ENCODE peak calls at places on chromosomes 7 and 10, in nine cellular contexts. H, F, U, R, T, K, I, O and A are unnamed samples.

GRCh38 chr10:129689681-129690080 is 222.6 kb downstream of the MGMT start:
- DNase-seq in T (no peak), U (no peak), R (no peak), O (no peak), F (no peak), I (no peak), K (no peak), H (no peak), A (no peak)

GRCh38 chr7:2172311-2173183 is 60.2 kb downstream of the MAD1L1 start:
- DNase-seq in K (peak), F (peak), H (peak), T (peak), U (no peak), I (peak), R (peak), O (peak), A (peak)

GRCh38 chr7:131909151-131909768 is 352.8 kb upstream of the PODXL start:
- DNase-seq in H (no peak), U (no peak), O (no peak), K (no peak), I (no peak), R (no peak), F (no peak), T (no peak), A (no peak)

GRCh38 chr10:70620020-70620289 is 17.4 kb upstream of the PRF1 start:
- DNase-seq in I (no peak), O (no peak), U (no peak), T (no peak), F (no peak), R (no peak), K (no peak), H (no peak), A (peak)

GRCh38 chr7:130096243-130096827 is 26.0 kb downstream of the KLHDC10 start:
- DNase-seq in H (no peak), I (no peak), K (no peak), T (no peak), U (no peak), R (no peak), F (no peak), O (no peak), A (peak)

GRCh38 chr10:93541402-93542357 is 24.8 kb upstream of the FFAR4 start:
- DNase-seq in T (no peak), F (peak), I (no peak), U (peak), O (peak), R (no peak), K (peak), H (peak), A (peak)

GRCh38 chr10:114779803-114780609 is 41.6 kb upstream of the FHIP2A start:
- DNase-seq in K (peak), H (no peak), O (no peak), R (no peak), U (no peak), T (no peak), F (peak), I (no peak), A (peak)

GRCh38 chr7:93030605-93031225 is 87.1 kb downstream of the SAMD9 start:
- DNase-seq in O (no peak), U (no peak), K (no peak), F (no peak), H (no peak), R (no peak), I (no peak), T (no peak), A (no peak)

GRCh38 chr10:114990991-114991390 is 53.0 kb downstream of the TRUB1 start:
- DNase-seq in U (no peak), H (no peak), I (no peak), T (no peak), R (no peak), F (no peak), O (no peak), K (no peak), A (no peak)

GRCh38 chr7:93051660-93052059 is 66.1 kb downstream of the SAMD9 start:
- DNase-seq in R (no peak), U (no peak), K (no peak), F (no peak), T (no peak), I (no peak), H (no peak), O (no peak), A (no peak)

GRCh38 chr7:131141443-131141967 is 186.2 kb upstream of the MKLN1 start:
- DNase-seq in O (no peak), K (no peak), F (no peak), H (no peak), R (no peak), I (no peak), T (no peak), U (no peak), A (no peak)

GRCh38 chr10:14574885-14575284 is 199.8 kb downstream of the FAM107B start:
- DNase-seq in T (no peak), O (no peak), R (no peak), H (no peak), K (no peak), I (no peak), F (no peak), U (no peak), A (no peak)

GRCh38 chr10:119026301-119027110 is 3.0 kb upstream of the NANOS1 start:
- DNase-seq in O (no peak), K (no peak), T (no peak), R (no peak), I (peak), H (no peak), F (no peak), U (no peak), A (peak)

GRCh38 chr7:73433924-73434700 is 534 bp downstream of the FZD9 start:
- DNase-seq in F (peak), R (no peak), T (no peak), H (no peak), O (no peak), K (no peak), U (no peak), I (no peak), A (no peak)

GRCh38 chr10:100291356-100291755 is 4.9 kb upstream of the BLOC1S2 start:
- DNase-seq in H (no peak), F (no peak), I (no peak), T (no peak), K (no peak), R (no peak), U (no peak), O (no peak), A (no peak)

GRCh38 chr7:10593080-10593479 is 380.6 kb upstream of the PHF14 start:
- DNase-seq in F (no peak), H (no peak), U (no peak), O (no peak), I (no peak), T (no peak), R (no peak), K (no peak), A (no peak)

GRCh38 chr7:132723506-132724081 is 147.3 kb upstream of the PLXNA4 start:
- DNase-seq in T (no peak), R (no peak), I (no peak), K (no peak), O (no peak), H (no peak), U (no peak), F (no peak), A (no peak)

GRCh38 chr10:71272122-71272771 is 46.8 kb upstream of the SLC29A3 start:
- DNase-seq in O (no peak), U (no peak), F (peak), K (peak), H (no peak), T (no peak), I (no peak), R (no peak), A (peak)

GRCh38 chr7:7798510-7798909 is 80.1 kb upstream of the RPA3 start:
- DNase-seq in T (no peak), I (no peak), K (no peak), F (no peak), H (no peak), R (no peak), U (no peak), O (no peak), A (no peak)

GRCh38 chr10:7039859-7040258 is 371.0 kb downstream of the SFMBT2 start:
- DNase-seq in F (no peak), I (no peak), U (no peak), O (no peak), T (no peak), R (no peak), H (no peak), K (no peak), A (no peak)

GRCh38 chr7:2551418-2551817 is 3.9 kb downstream of the BRAT1 start:
- DNase-seq in U (no peak), F (no peak), H (no peak), T (no peak), O (no peak), K (no peak), I (no peak), R (no peak), A (no peak)

GRCh38 chr7:75048435-75049379 is 24.9 kb downstream of the RCC1L start:
- DNase-seq in K (peak), U (no peak), T (no peak), F (peak), I (no peak), R (peak), H (no peak), O (peak), A (peak)

GRCh38 chr7:590731-591551 is 71.3 kb upstream of the PDGFA start:
- DNase-seq in U (no peak), R (no peak), K (no peak), O (no peak), H (no peak), I (no peak), T (no peak), F (peak), A (no peak)

GRCh38 chr10:79223001-79223345 is 124.3 kb upstream of the PPIF start:
- DNase-seq in R (no peak), O (no peak), T (no peak), F (no peak), I (no peak), H (no peak), U (no peak), K (no peak), A (no peak)

GRCh38 chr10:31621733-31622132 is 302.7 kb downstream of the ZEB1 start:
- DNase-seq in F (no peak), I (no peak), R (no peak), O (no peak), U (no peak), K (no peak), T (no peak), H (no peak), A (no peak)

GRCh38 chr10:20059084-20059835 is 243.0 kb downstream of the PLXDC2 start:
- DNase-seq in T (peak), O (no peak), U (no peak), F (peak), R (no peak), H (no peak), K (peak), I (no peak), A (peak)

GRCh38 chr7:149690688-149691446 is 82.5 kb downstream of the ZNF467 start:
- DNase-seq in T (no peak), O (peak), U (no peak), K (peak), R (no peak), I (no peak), F (peak), H (no peak), A (peak)

GRCh38 chr10:13633689-13634088 is 46.9 kb downstream of the PRPF18 start:
- DNase-seq in I (peak), U (peak), R (no peak), F (no peak), H (no peak), T (no peak), O (no peak), K (peak), A (peak)

GRCh38 chr7:1055084-1055450 is 10.7 kb downstream of the GPR146 start:
- DNase-seq in U (no peak), O (peak), F (no peak), R (peak), K (peak), I (peak), T (no peak), H (peak), A (peak)

GRCh38 chr7:152913492-152913891 is 153.9 kb downstream of the ACTR3B start:
- DNase-seq in O (no peak), U (no peak), T (no peak), I (no peak), R (no peak), H (no peak), K (no peak), F (no peak), A (no peak)

GRCh38 chr7:120303105-120303504 is 30.1 kb downstream of the KCND2 start:
- DNase-seq in F (no peak), O (no peak), T (no peak), R (no peak), U (no peak), I (no peak), K (no peak), H (no peak), A (no peak)

GRCh38 chr7:22635349-22635748 is 91.7 kb upstream of the IL6 start:
- DNase-seq in T (no peak), U (no peak), R (no peak), O (no peak), F (no peak), I (no peak), H (no peak), K (no peak), A (no peak)

GRCh38 chr10:132608511-132609195 is 71.1 kb downstream of the INPP5A start:
- DNase-seq in K (no peak), R (no peak), I (peak), O (no peak), T (no peak), U (peak), H (no peak), F (no peak), A (no peak)

GRCh38 chr10:125633517-125633999 is 49.4 kb downstream of the TEX36 start:
- DNase-seq in T (no peak), U (no peak), R (no peak), K (no peak), O (no peak), I (no peak), H (no peak), F (peak), A (peak)
- H3K4me3 ChIP-seq in T (no peak), U (no peak), R (no peak), K (no peak), O (no peak), I (no peak), H (no peak), F (no peak), A (no peak)

GRCh38 chr7:4715385-4715770 is 33.3 kb downstream of the FOXK1 start:
- DNase-seq in U (peak), H (no peak), R (no peak), T (no peak), K (peak), I (peak), F (peak), O (no peak), A (peak)
- H3K4me3 ChIP-seq in U (no peak), H (no peak), R (no peak), T (no peak), K (peak), I (no peak), F (peak), O (no peak), A (no peak)

GRCh38 chr7:157077021-157077420 is 61.7 kb upstream of the UBE3C start:
- DNase-seq in U (no peak), F (no peak), H (no peak), T (no peak), O (no peak), K (no peak), I (peak), R (no peak), A (no peak)

GRCh38 chr7:157076466-157076865 is 62.3 kb upstream of the UBE3C start:
- DNase-seq in T (no peak), H (no peak), R (no peak), I (peak), F (no peak), U (no peak), O (no peak), K (no peak), A (no peak)

GRCh38 chr7:157079116-157079515 is 59.6 kb upstream of the UBE3C start:
- DNase-seq in I (no peak), O (no peak), U (no peak), T (no peak), H (no peak), F (no peak), R (no peak), K (no peak), A (no peak)

GRCh38 chr7:157080111-157080730 is 58.5 kb upstream of the UBE3C start:
- DNase-seq in H (no peak), K (peak), U (no peak), O (no peak), I (no peak), T (no peak), R (no peak), F (peak), A (no peak)

DNA sequence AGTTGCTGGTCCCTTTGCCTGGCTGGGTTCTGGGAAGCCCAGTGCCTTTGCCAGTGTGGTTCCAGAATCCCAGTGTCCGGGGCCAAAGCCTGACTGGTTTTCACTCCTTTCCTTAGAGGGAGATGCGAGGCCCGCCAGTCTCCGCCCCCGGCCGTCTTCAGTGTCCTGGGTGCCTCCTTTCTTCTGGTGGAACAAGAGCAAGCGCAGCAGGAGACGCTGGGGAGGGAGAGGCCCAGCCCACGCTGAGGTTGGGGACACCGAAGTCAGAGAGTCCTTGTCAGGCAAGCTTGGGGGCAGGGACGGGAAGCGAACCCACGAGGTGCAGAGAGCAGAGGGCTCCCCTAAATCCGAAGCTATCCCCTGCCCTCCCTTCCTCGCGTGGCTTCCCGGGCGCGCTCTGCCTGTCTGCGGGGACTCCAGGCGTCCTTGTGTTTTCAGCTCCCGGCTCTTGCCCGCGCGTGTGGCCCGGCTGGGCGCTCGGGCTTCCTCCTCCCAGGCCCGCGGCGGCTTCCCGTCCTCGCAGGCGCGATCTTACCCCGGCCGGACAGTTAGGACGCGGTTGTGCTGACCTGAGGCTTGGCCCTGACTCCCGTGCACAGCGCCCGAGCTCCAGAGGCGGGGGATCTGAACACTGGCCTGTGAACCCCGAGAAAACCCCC is 60.6 kb upstream of the UBE3C start:
- DNase-seq in I (peak), F (peak), U (no peak), H (no peak), K (no peak), O (peak), T (no peak), R (no peak), A (no peak)
- H3K4me3 ChIP-seq in I (no peak), F (peak), U (no peak), H (no peak), K (peak), O (peak), T (no peak), R (no peak), A (no peak)

GRCh38 chr7:44065431-44066110 is at the start of gene PGAM2:
- DNase-seq in F (no peak), O (no peak), T (no peak), K (no peak), R (no peak), I (peak), H (no peak), U (peak), A (no peak)

GRCh38 chr7:44063547-44063893 is 1.8 kb downstream of the PGAM2 start:
- DNase-seq in R (no peak), H (no peak), T (no peak), O (no peak), U (peak), F (no peak), K (no peak), I (peak), A (no peak)

GRCh38 chr7:44064791-44065430 is 456 bp downstream of the PGAM2 start:
- DNase-seq in U (peak), O (no peak), I (peak), F (no peak), K (no peak), R (no peak), T (no peak), H (no peak), A (no peak)

GRCh38 chr7:44062903-44063295 is 2.5 kb downstream of the PGAM2 start:
- DNase-seq in R (no peak), K (no peak), T (no peak), I (peak), O (no peak), U (peak), F (no peak), H (no peak), A (no peak)

DNA sequence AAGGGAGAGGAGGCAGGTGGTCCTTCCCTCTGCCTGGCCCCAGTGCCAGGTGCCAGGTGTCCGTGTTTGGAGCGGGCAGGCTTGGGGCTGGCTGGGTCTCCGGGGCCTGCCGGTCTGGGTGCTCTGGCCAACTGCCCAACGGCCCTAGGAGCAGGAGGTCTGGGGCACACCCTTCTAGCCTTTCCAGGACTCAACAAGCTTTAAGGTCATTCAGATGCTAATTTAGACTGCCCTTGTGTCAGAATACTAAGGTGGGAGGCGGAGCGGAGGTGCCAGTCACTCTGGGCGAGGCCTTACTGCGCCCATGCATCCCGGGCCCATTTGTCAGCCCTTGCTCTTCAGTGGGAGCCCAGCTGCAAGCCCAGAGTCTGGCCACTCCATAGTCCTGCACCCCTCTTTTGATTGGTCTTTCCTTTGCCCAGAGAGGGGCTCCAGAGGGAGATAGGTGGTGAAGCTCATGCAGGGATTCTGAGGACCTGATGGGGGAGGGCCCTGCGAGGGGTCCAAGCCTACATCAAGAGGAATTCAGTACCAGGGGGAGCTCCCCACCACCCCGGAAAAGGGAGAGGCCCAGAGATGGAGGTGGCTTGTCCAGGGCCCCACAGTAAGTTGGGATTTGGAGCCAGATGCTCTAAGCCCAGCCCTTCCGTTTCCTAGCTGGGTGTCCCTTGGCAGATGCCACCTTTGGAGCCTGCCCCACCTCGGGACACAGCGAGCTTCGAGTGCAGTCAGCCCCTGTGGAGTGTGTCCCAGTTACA is 1.3 kb downstream of the PGAM2 start:
- DNase-seq in R (no peak), O (no peak), K (no peak), U (peak), I (peak), H (no peak), T (no peak), F (no peak), A (no peak)
- H3K4me3 ChIP-seq in R (no peak), O (no peak), K (no peak), U (no peak), I (no peak), H (no peak), T (no peak), F (no peak), A (no peak)

DNA sequence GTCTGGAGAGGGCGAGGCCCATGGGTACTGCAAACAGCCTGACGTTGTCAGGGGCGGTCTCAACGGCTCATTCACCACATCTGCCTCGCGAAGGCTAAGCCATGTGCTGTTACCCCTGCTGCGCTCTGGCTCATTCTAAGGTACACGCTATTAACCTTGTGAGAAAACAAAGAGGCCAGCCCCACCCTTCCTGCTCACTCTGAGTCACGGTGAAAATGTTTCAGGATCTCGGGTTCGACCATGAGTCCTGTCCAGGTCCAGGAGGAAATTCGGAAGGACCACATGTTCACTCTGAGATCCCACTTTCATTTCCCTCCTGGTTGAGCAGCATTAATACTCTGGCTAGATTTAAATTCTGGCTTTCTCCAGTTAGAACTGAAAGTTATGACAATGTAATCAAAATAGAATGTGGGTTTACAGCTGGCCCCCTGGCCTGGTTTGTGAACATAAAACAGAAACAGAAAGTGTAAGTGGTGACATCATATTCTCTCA is 55.2 kb downstream of the EGFR start:
- DNase-seq in H (peak), F (peak), K (peak), I (no peak), O (no peak), R (peak), T (peak), U (no peak), A (peak)
- H3K4me3 ChIP-seq in H (no peak), F (no peak), K (peak), I (peak), O (no peak), R (no peak), T (no peak), U (no peak), A (peak)